ENCODE peak calls at places on chromosomes 5 and 9, in six cellular contexts. One of them, this sample, is unnamed.

GRCh38 chr9:27094640-27095039 is 14.4 kb upstream of the TEK start:
- DNase-seq in T-helper 9 cell: no peak
- DNase-seq in pancreas: no peak
- DNase-seq in HEK293T: no peak
- DNase-seq in stimulated activated naive CD8-positive, alpha-beta T cell treated with anti-CD3 and anti-CD28 coated beads, Interleukin-15, Interleukin-2, amounts not matched to agents 100 U/mL and 50 U/mL, for 24 hours: no peak
- DNase-seq in H9: no peak
- DNase-seq in this sample: no peak

GRCh38 chr5:149442563-149443182 is 63.6 kb upstream of the IL17B start:
- DNase-seq in T-helper 9 cell: peak
- DNase-seq in pancreas: peak
- DNase-seq in HEK293T: peak
- DNase-seq in stimulated activated naive CD8-positive, alpha-beta T cell treated with anti-CD3 and anti-CD28 coated beads, Interleukin-15, Interleukin-2, amounts not matched to agents 100 U/mL and 50 U/mL, for 24 hours: peak
- DNase-seq in H9: peak
- DNase-seq in this sample: peak

GRCh38 chr5:154198611-154199230 is 8.2 kb downstream of the GALNT10 start:
- DNase-seq in T-helper 9 cell: no peak
- DNase-seq in pancreas: no peak
- DNase-seq in HEK293T: no peak
- DNase-seq in stimulated activated naive CD8-positive, alpha-beta T cell treated with anti-CD3 and anti-CD28 coated beads, Interleukin-15, Interleukin-2, amounts not matched to agents 100 U/mL and 50 U/mL, for 24 hours: no peak
- DNase-seq in H9: no peak
- DNase-seq in this sample: no peak

GRCh38 chr9:8782237-8782636 is 982.7 kb upstream of the DMAC1 start:
- DNase-seq in T-helper 9 cell: no peak
- DNase-seq in pancreas: no peak
- DNase-seq in HEK293T: no peak
- DNase-seq in stimulated activated naive CD8-positive, alpha-beta T cell treated with anti-CD3 and anti-CD28 coated beads, Interleukin-15, Interleukin-2, amounts not matched to agents 100 U/mL and 50 U/mL, for 24 hours: no peak
- DNase-seq in H9: no peak
- DNase-seq in this sample: no peak

GRCh38 chr9:132651259-132651658 is 18.5 kb downstream of the DDX31 start:
- DNase-seq in T-helper 9 cell: no peak
- DNase-seq in pancreas: no peak
- DNase-seq in HEK293T: peak
- DNase-seq in stimulated activated naive CD8-positive, alpha-beta T cell treated with anti-CD3 and anti-CD28 coated beads, Interleukin-15, Interleukin-2, amounts not matched to agents 100 U/mL and 50 U/mL, for 24 hours: no peak
- DNase-seq in H9: no peak
- DNase-seq in this sample: no peak

GRCh38 chr5:55750499-55750898 is 12.6 kb downstream of the DDX4 start:
- DNase-seq in T-helper 9 cell: no peak
- DNase-seq in pancreas: no peak
- DNase-seq in HEK293T: no peak
- DNase-seq in stimulated activated naive CD8-positive, alpha-beta T cell treated with anti-CD3 and anti-CD28 coated beads, Interleukin-15, Interleukin-2, amounts not matched to agents 100 U/mL and 50 U/mL, for 24 hours: no peak
- DNase-seq in H9: no peak
- DNase-seq in this sample: no peak

GRCh38 chr9:136840877-136841645 is 1.2 kb upstream of the AJM1 start:
- DNase-seq in T-helper 9 cell: no peak
- DNase-seq in pancreas: peak
- DNase-seq in HEK293T: no peak
- DNase-seq in stimulated activated naive CD8-positive, alpha-beta T cell treated with anti-CD3 and anti-CD28 coated beads, Interleukin-15, Interleukin-2, amounts not matched to agents 100 U/mL and 50 U/mL, for 24 hours: no peak
- DNase-seq in H9: peak
- DNase-seq in this sample: peak

GRCh38 chr5:132814441-132815294 is 1.6 kb downstream of the SOWAHA start:
- DNase-seq in T-helper 9 cell: no peak
- DNase-seq in pancreas: no peak
- DNase-seq in HEK293T: no peak
- DNase-seq in stimulated activated naive CD8-positive, alpha-beta T cell treated with anti-CD3 and anti-CD28 coated beads, Interleukin-15, Interleukin-2, amounts not matched to agents 100 U/mL and 50 U/mL, for 24 hours: no peak
- DNase-seq in H9: peak
- DNase-seq in this sample: no peak

GRCh38 chr5:10293907-10294662 is 13.6 kb downstream of the CMBL start:
- DNase-seq in T-helper 9 cell: no peak
- DNase-seq in pancreas: peak
- DNase-seq in HEK293T: no peak
- DNase-seq in stimulated activated naive CD8-positive, alpha-beta T cell treated with anti-CD3 and anti-CD28 coated beads, Interleukin-15, Interleukin-2, amounts not matched to agents 100 U/mL and 50 U/mL, for 24 hours: no peak
- DNase-seq in H9: no peak
- DNase-seq in this sample: no peak

GRCh38 chr9:73233359-73233758 is 81.7 kb downstream of the ANXA1 start:
- DNase-seq in T-helper 9 cell: no peak
- DNase-seq in pancreas: no peak
- DNase-seq in HEK293T: no peak
- DNase-seq in stimulated activated naive CD8-positive, alpha-beta T cell treated with anti-CD3 and anti-CD28 coated beads, Interleukin-15, Interleukin-2, amounts not matched to agents 100 U/mL and 50 U/mL, for 24 hours: no peak
- DNase-seq in H9: no peak
- DNase-seq in this sample: no peak

GRCh38 chr9:13446935-13447334 is 167.4 kb upstream of the MPDZ start:
- DNase-seq in T-helper 9 cell: no peak
- DNase-seq in pancreas: no peak
- DNase-seq in HEK293T: no peak
- DNase-seq in stimulated activated naive CD8-positive, alpha-beta T cell treated with anti-CD3 and anti-CD28 coated beads, Interleukin-15, Interleukin-2, amounts not matched to agents 100 U/mL and 50 U/mL, for 24 hours: no peak
- DNase-seq in H9: no peak
- DNase-seq in this sample: no peak

GRCh38 chr5:143217065-143217803 is 186.3 kb downstream of the NR3C1 start:
- DNase-seq in T-helper 9 cell: no peak
- DNase-seq in pancreas: no peak
- DNase-seq in HEK293T: no peak
- DNase-seq in stimulated activated naive CD8-positive, alpha-beta T cell treated with anti-CD3 and anti-CD28 coated beads, Interleukin-15, Interleukin-2, amounts not matched to agents 100 U/mL and 50 U/mL, for 24 hours: peak
- DNase-seq in H9: no peak
- DNase-seq in this sample: no peak

GRCh38 chr9:93843396-93843795 is 111.8 kb downstream of the BARX1 start:
- DNase-seq in T-helper 9 cell: no peak
- DNase-seq in pancreas: no peak
- DNase-seq in HEK293T: no peak
- DNase-seq in stimulated activated naive CD8-positive, alpha-beta T cell treated with anti-CD3 and anti-CD28 coated beads, Interleukin-15, Interleukin-2, amounts not matched to agents 100 U/mL and 50 U/mL, for 24 hours: no peak
- DNase-seq in H9: no peak
- DNase-seq in this sample: no peak

GRCh38 chr5:166117062-166117743 is 2174.2 kb upstream of the WWC1 start:
- DNase-seq in T-helper 9 cell: no peak
- DNase-seq in pancreas: no peak
- DNase-seq in HEK293T: no peak
- DNase-seq in stimulated activated naive CD8-positive, alpha-beta T cell treated with anti-CD3 and anti-CD28 coated beads, Interleukin-15, Interleukin-2, amounts not matched to agents 100 U/mL and 50 U/mL, for 24 hours: no peak
- DNase-seq in H9: no peak
- DNase-seq in this sample: no peak

GRCh38 chr5:176609724-176610429 is at the start of gene GPRIN1:
- DNase-seq in T-helper 9 cell: peak
- DNase-seq in pancreas: peak
- DNase-seq in HEK293T: peak
- DNase-seq in stimulated activated naive CD8-positive, alpha-beta T cell treated with anti-CD3 and anti-CD28 coated beads, Interleukin-15, Interleukin-2, amounts not matched to agents 100 U/mL and 50 U/mL, for 24 hours: peak
- DNase-seq in H9: peak
- DNase-seq in this sample: peak

GRCh38 chr5:164672931-164673694 is 1167.7 kb downstream of the MAT2B start:
- DNase-seq in T-helper 9 cell: no peak
- DNase-seq in pancreas: no peak
- DNase-seq in HEK293T: peak
- DNase-seq in stimulated activated naive CD8-positive, alpha-beta T cell treated with anti-CD3 and anti-CD28 coated beads, Interleukin-15, Interleukin-2, amounts not matched to agents 100 U/mL and 50 U/mL, for 24 hours: no peak
- DNase-seq in H9: no peak
- DNase-seq in this sample: no peak

This sample was measured in nephron progenitor cell.